ENCODE peak calls at places on chromosome 18, in nine cellular contexts. One of them, this sample, is unnamed.

GRCh38 chr18:395481-396250 is 104.8 kb downstream of the COLEC12 start:
- DNase-seq in fibroblast of pulmonary artery: peak
- DNase-seq in ovary: no peak
- DNase-seq in fibroblast of the aortic adventitia: peak
- DNase-seq in mesendoderm: no peak
- DNase-seq in heart right ventricle: no peak
- DNase-seq in mesenchymal stem cell: peak
- DNase-seq in astrocyte: peak
- DNase-seq in coronary artery: no peak
- DNase-seq in this sample: peak

GRCh38 chr18:50986360-50987087 is 18.7 kb downstream of the ELAC1 start:
- DNase-seq in fibroblast of pulmonary artery: no peak
- DNase-seq in ovary: no peak
- DNase-seq in fibroblast of the aortic adventitia: peak
- DNase-seq in mesendoderm: peak
- DNase-seq in heart right ventricle: no peak
- DNase-seq in mesenchymal stem cell: peak
- DNase-seq in astrocyte: peak
- DNase-seq in coronary artery: no peak
- DNase-seq in this sample: peak

GRCh38 chr18:44568986-44569385 is 111.7 kb upstream of the SETBP1 start:
- DNase-seq in fibroblast of pulmonary artery: no peak
- DNase-seq in ovary: no peak
- DNase-seq in fibroblast of the aortic adventitia: no peak
- DNase-seq in mesendoderm: peak
- DNase-seq in heart right ventricle: no peak
- DNase-seq in mesenchymal stem cell: peak
- DNase-seq in astrocyte: no peak
- DNase-seq in coronary artery: no peak
- DNase-seq in this sample: peak

GRCh38 chr18:7094432-7094831 is 23.2 kb downstream of the LAMA1 start:
- DNase-seq in fibroblast of pulmonary artery: no peak
- DNase-seq in ovary: no peak
- DNase-seq in fibroblast of the aortic adventitia: no peak
- DNase-seq in mesendoderm: no peak
- DNase-seq in heart right ventricle: no peak
- DNase-seq in mesenchymal stem cell: no peak
- DNase-seq in astrocyte: no peak
- DNase-seq in coronary artery: no peak
- DNase-seq in this sample: no peak

GRCh38 chr18:40469851-40470250 is 1485.2 kb upstream of the PIK3C3 start:
- DNase-seq in fibroblast of pulmonary artery: no peak
- DNase-seq in ovary: no peak
- DNase-seq in fibroblast of the aortic adventitia: no peak
- DNase-seq in mesendoderm: no peak
- DNase-seq in heart right ventricle: no peak
- DNase-seq in mesenchymal stem cell: no peak
- DNase-seq in astrocyte: no peak
- DNase-seq in coronary artery: no peak
- DNase-seq in this sample: no peak

GRCh38 chr18:34659579-34660517 is 50.2 kb upstream of the DTNA start:
- DNase-seq in fibroblast of pulmonary artery: peak
- DNase-seq in ovary: peak
- DNase-seq in fibroblast of the aortic adventitia: peak
- DNase-seq in mesendoderm: peak
- DNase-seq in heart right ventricle: peak
- DNase-seq in mesenchymal stem cell: peak
- DNase-seq in astrocyte: peak
- DNase-seq in coronary artery: peak
- DNase-seq in this sample: peak

GRCh38 chr18:63987743-63988142 is 17.9 kb downstream of the SERPINB8 start:
- DNase-seq in fibroblast of pulmonary artery: no peak
- DNase-seq in ovary: no peak
- DNase-seq in fibroblast of the aortic adventitia: no peak
- DNase-seq in mesendoderm: no peak
- DNase-seq in heart right ventricle: no peak
- DNase-seq in mesenchymal stem cell: no peak
- DNase-seq in astrocyte: no peak
- DNase-seq in coronary artery: no peak
- DNase-seq in this sample: peak

GRCh38 chr18:55861266-55861665 is 273.3 kb upstream of the TCF4 start:
- DNase-seq in fibroblast of pulmonary artery: peak
- DNase-seq in ovary: no peak
- DNase-seq in fibroblast of the aortic adventitia: peak
- DNase-seq in mesendoderm: peak
- DNase-seq in heart right ventricle: no peak
- DNase-seq in mesenchymal stem cell: peak
- DNase-seq in astrocyte: peak
- DNase-seq in coronary artery: no peak
- DNase-seq in this sample: peak

GRCh38 chr18:54888378-54888777 is 60.1 kb downstream of the RAB27B start:
- DNase-seq in fibroblast of pulmonary artery: no peak
- DNase-seq in ovary: no peak
- DNase-seq in fibroblast of the aortic adventitia: no peak
- DNase-seq in mesendoderm: no peak
- DNase-seq in heart right ventricle: no peak
- DNase-seq in mesenchymal stem cell: no peak
- DNase-seq in astrocyte: no peak
- DNase-seq in coronary artery: no peak
- DNase-seq in this sample: no peak

GRCh38 chr18:41145526-41145925 is 809.5 kb upstream of the PIK3C3 start:
- DNase-seq in fibroblast of pulmonary artery: peak
- DNase-seq in ovary: no peak
- DNase-seq in fibroblast of the aortic adventitia: no peak
- DNase-seq in mesendoderm: no peak
- DNase-seq in heart right ventricle: no peak
- DNase-seq in mesenchymal stem cell: no peak
- DNase-seq in astrocyte: no peak
- DNase-seq in coronary artery: no peak
- DNase-seq in this sample: peak

GRCh38 chr18:76264851-76265250 is 230.2 kb downstream of the ZNF516 start:
- DNase-seq in fibroblast of pulmonary artery: no peak
- DNase-seq in ovary: no peak
- DNase-seq in fibroblast of the aortic adventitia: no peak
- DNase-seq in mesendoderm: no peak
- DNase-seq in heart right ventricle: no peak
- DNase-seq in mesenchymal stem cell: no peak
- DNase-seq in astrocyte: no peak
- DNase-seq in coronary artery: no peak
- DNase-seq in this sample: no peak

GRCh38 chr18:52339891-52340371 is at the start of gene DCC:
- DNase-seq in fibroblast of pulmonary artery: peak
- DNase-seq in ovary: no peak
- DNase-seq in fibroblast of the aortic adventitia: peak
- DNase-seq in mesendoderm: peak
- DNase-seq in heart right ventricle: peak
- DNase-seq in mesenchymal stem cell: peak
- DNase-seq in astrocyte: peak
- DNase-seq in coronary artery: no peak
- DNase-seq in this sample: peak

GRCh38 chr18:21980744-21981143 is 188.6 kb upstream of the GATA6 start:
- DNase-seq in fibroblast of pulmonary artery: no peak
- DNase-seq in ovary: no peak
- DNase-seq in fibroblast of the aortic adventitia: no peak
- DNase-seq in mesendoderm: peak
- DNase-seq in heart right ventricle: no peak
- DNase-seq in mesenchymal stem cell: peak
- DNase-seq in astrocyte: no peak
- DNase-seq in coronary artery: no peak
- DNase-seq in this sample: no peak

GRCh38 chr18:63505566-63506335 is 29.0 kb downstream of the SERPINB5 start:
- DNase-seq in fibroblast of pulmonary artery: peak
- DNase-seq in ovary: no peak
- DNase-seq in fibroblast of the aortic adventitia: peak
- DNase-seq in mesendoderm: peak
- DNase-seq in heart right ventricle: no peak
- DNase-seq in mesenchymal stem cell: peak
- DNase-seq in astrocyte: no peak
- DNase-seq in coronary artery: no peak
- DNase-seq in this sample: peak

GRCh38 chr18:44392933-44393332 is 287.8 kb upstream of the SETBP1 start:
- DNase-seq in fibroblast of pulmonary artery: no peak
- DNase-seq in ovary: no peak
- DNase-seq in fibroblast of the aortic adventitia: no peak
- DNase-seq in mesendoderm: peak
- DNase-seq in heart right ventricle: no peak
- DNase-seq in mesenchymal stem cell: no peak
- DNase-seq in astrocyte: no peak
- DNase-seq in coronary artery: no peak
- DNase-seq in this sample: no peak

GRCh38 chr18:49697757-49698595 is 115.4 kb downstream of the ACAA2 start:
- DNase-seq in fibroblast of pulmonary artery: no peak
- DNase-seq in ovary: no peak
- DNase-seq in fibroblast of the aortic adventitia: peak
- DNase-seq in mesendoderm: peak
- DNase-seq in heart right ventricle: no peak
- DNase-seq in mesenchymal stem cell: peak
- DNase-seq in astrocyte: peak
- DNase-seq in coronary artery: no peak
- DNase-seq in this sample: no peak

GRCh38 chr18:47075098-47075883 is 39.9 kb upstream of the ELOA2 start:
- DNase-seq in fibroblast of pulmonary artery: no peak
- DNase-seq in ovary: no peak
- DNase-seq in fibroblast of the aortic adventitia: no peak
- DNase-seq in mesendoderm: peak
- DNase-seq in heart right ventricle: no peak
- DNase-seq in mesenchymal stem cell: peak
- DNase-seq in astrocyte: peak
- DNase-seq in coronary artery: no peak
- DNase-seq in this sample: peak

DNA sequence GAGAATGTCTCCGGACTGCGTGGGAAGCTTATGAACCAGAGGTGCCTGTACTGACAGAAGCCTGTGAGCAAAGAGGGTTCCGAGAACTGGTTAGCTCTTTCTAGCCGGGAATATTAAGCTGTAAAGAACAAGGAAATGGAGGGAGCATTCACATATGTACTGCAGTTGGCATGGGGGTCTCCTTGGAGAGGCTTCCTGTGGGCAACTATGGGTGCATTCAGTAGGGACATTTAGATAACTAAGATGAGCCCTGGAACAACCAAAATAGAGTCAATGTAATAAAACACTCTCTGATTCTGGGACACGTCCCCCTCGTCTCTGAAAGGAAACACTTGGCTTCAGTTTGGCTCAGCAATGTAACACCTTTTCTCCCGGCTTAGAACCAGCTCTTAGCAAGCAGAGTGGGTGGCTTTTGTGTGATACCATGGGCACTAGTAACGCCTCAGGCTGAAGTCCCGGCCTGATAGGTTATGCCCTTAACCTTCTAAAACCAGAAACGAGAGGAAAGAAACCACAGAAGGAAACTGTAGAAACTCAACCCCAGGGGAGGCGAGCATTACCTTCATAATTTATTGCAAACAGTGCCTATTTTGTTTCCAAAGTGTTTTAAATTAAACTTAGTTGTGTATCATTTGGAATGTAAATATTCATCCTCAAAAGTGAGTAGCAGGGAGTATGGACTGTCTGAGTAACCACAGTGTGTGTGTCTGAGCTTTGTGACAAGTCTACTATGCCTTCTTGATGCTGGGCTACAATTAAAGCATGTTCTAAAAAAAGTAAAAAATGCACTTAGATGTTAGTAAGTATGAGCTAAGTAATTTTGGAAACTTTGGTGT is 48.9 kb upstream of the LPIN2 start:
- DNase-seq in fibroblast of pulmonary artery: no peak
- DNase-seq in ovary: no peak
- DNase-seq in fibroblast of the aortic adventitia: no peak
- DNase-seq in mesendoderm: no peak
- DNase-seq in heart right ventricle: no peak
- DNase-seq in mesenchymal stem cell: peak
- DNase-seq in astrocyte: no peak
- DNase-seq in coronary artery: no peak
- DNase-seq in this sample: no peak
- H3K4me3 ChIP-seq in fibroblast of pulmonary artery: no peak
- H3K4me3 ChIP-seq in ovary: no peak
- H3K4me3 ChIP-seq in fibroblast of the aortic adventitia: no peak
- H3K4me3 ChIP-seq in mesendoderm: no peak
- H3K4me3 ChIP-seq in heart right ventricle: no peak
- H3K4me3 ChIP-seq in mesenchymal stem cell: no peak
- H3K4me3 ChIP-seq in astrocyte: no peak
- H3K4me3 ChIP-seq in coronary artery: no peak
- H3K4me3 ChIP-seq in this sample: no peak

DNA sequence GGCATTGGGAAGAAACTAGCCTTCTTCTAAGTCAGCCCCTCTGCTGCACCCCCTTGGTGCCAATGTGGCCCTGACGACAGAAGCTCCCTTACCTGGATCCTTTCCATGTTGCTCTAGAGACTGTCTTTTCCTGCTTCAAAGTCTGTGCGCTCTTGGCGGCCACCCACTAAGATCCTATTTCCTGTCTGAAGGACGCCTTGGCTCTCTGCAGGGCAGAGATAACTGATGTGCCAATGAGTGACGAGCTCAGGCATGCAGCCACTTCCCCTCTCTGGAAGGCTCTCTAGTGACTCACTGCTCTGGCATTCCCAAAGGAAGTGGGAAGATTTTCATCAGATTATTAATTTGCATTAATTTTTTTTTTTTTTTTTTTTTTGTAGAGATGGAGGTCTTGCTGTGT is 273.5 kb downstream of the CDH20 start:
- DNase-seq in fibroblast of pulmonary artery: peak
- DNase-seq in ovary: peak
- DNase-seq in fibroblast of the aortic adventitia: peak
- DNase-seq in mesendoderm: peak
- DNase-seq in heart right ventricle: peak
- DNase-seq in mesenchymal stem cell: peak
- DNase-seq in astrocyte: peak
- DNase-seq in coronary artery: no peak
- DNase-seq in this sample: peak
- H3K4me3 ChIP-seq in fibroblast of pulmonary artery: peak
- H3K4me3 ChIP-seq in ovary: no peak
- H3K4me3 ChIP-seq in fibroblast of the aortic adventitia: peak
- H3K4me3 ChIP-seq in mesendoderm: peak
- H3K4me3 ChIP-seq in heart right ventricle: peak
- H3K4me3 ChIP-seq in mesenchymal stem cell: peak
- H3K4me3 ChIP-seq in astrocyte: peak
- H3K4me3 ChIP-seq in coronary artery: peak
- H3K4me3 ChIP-seq in this sample: peak

DNA sequence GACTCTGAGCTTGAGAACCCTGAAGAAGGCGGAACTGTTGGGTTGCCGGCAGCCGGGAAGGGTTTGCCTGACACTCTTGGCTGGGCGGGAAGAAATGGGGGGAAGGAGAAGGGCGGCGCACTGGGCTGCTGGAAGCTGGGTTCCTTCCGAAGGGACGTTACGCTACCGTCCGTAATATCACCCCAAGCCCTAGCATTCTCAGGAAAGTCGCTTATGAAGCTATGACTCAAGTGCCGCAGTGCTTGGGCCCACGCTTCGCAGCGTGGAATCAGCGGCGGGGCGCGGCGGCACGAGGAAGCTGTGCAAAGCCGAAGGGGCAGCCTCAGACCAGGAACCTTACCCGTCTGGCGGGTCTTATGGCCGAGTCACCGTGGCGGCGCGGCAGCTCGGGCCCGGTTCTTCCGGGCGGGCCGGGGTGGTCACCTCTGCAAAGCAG is 50.2 kb upstream of the SIGLEC15 start:
- DNase-seq in fibroblast of pulmonary artery: peak
- DNase-seq in ovary: peak
- DNase-seq in fibroblast of the aortic adventitia: peak
- DNase-seq in mesendoderm: peak
- DNase-seq in heart right ventricle: peak
- DNase-seq in mesenchymal stem cell: peak
- DNase-seq in astrocyte: peak
- DNase-seq in coronary artery: peak
- DNase-seq in this sample: peak
- H3K4me3 ChIP-seq in fibroblast of pulmonary artery: peak
- H3K4me3 ChIP-seq in ovary: peak
- H3K4me3 ChIP-seq in fibroblast of the aortic adventitia: peak
- H3K4me3 ChIP-seq in mesendoderm: peak
- H3K4me3 ChIP-seq in heart right ventricle: peak
- H3K4me3 ChIP-seq in mesenchymal stem cell: peak
- H3K4me3 ChIP-seq in astrocyte: peak
- H3K4me3 ChIP-seq in coronary artery: peak
- H3K4me3 ChIP-seq in this sample: peak

GRCh38 chr18:12882416-12882815 is 1.6 kb downstream of the PTPN2 start:
- DNase-seq in fibroblast of pulmonary artery: no peak
- DNase-seq in ovary: no peak
- DNase-seq in fibroblast of the aortic adventitia: peak
- DNase-seq in mesendoderm: no peak
- DNase-seq in heart right ventricle: no peak
- DNase-seq in mesenchymal stem cell: peak
- DNase-seq in astrocyte: no peak
- DNase-seq in coronary artery: no peak
- DNase-seq in this sample: peak
- H3K4me3 ChIP-seq in fibroblast of pulmonary artery: peak
- H3K4me3 ChIP-seq in ovary: no peak
- H3K4me3 ChIP-seq in fibroblast of the aortic adventitia: peak
- H3K4me3 ChIP-seq in mesendoderm: no peak
- H3K4me3 ChIP-seq in heart right ventricle: peak
- H3K4me3 ChIP-seq in mesenchymal stem cell: peak
- H3K4me3 ChIP-seq in astrocyte: peak
- H3K4me3 ChIP-seq in coronary artery: peak
- H3K4me3 ChIP-seq in this sample: peak

This sample was measured in choroid plexus epithelial cell.